ENCODE peak calls at places on chromosome 19, in five cellular contexts. One of them, this sample, is unnamed.

GRCh38 chr19:46787331-46788100 is 878 bp downstream of the SLC1A5 start:
- DNase-seq in stimulated activated CD4-positive, alpha-beta T cell treated with anti-CD3 and anti-CD28 coated beads, Interleukin-1b, Interleukin-23, amount 100 ng/mL, for 1 hour: no peak
- DNase-seq in hepatic stellate cell: peak
- DNase-seq in NCI-H2107: no peak
- DNase-seq in left colon: peak
- DNase-seq in this sample: no peak

GRCh38 chr19:2184422-2185012 is 20.8 kb downstream of the DOT1L start:
- DNase-seq in left colon: no peak
- DNase-seq in hepatic stellate cell: no peak
- DNase-seq in stimulated activated CD4-positive, alpha-beta T cell treated with anti-CD3 and anti-CD28 coated beads, Interleukin-1b, Interleukin-23, amount 100 ng/mL, for 1 hour: no peak
- DNase-seq in NCI-H2107: no peak
- DNase-seq in this sample: no peak

GRCh38 chr19:35144600-35145436 is 1.8 kb downstream of the FXYD7 start:
- DNase-seq in NCI-H2107: no peak
- DNase-seq in stimulated activated CD4-positive, alpha-beta T cell treated with anti-CD3 and anti-CD28 coated beads, Interleukin-1b, Interleukin-23, amount 100 ng/mL, for 1 hour: no peak
- DNase-seq in hepatic stellate cell: no peak
- DNase-seq in left colon: peak
- DNase-seq in this sample: no peak

GRCh38 chr19:4671182-4671851 is 1.2 kb upstream of the MYDGF start:
- DNase-seq in hepatic stellate cell: no peak
- DNase-seq in NCI-H2107: no peak
- DNase-seq in stimulated activated CD4-positive, alpha-beta T cell treated with anti-CD3 and anti-CD28 coated beads, Interleukin-1b, Interleukin-23, amount 100 ng/mL, for 1 hour: no peak
- DNase-seq in left colon: no peak
- DNase-seq in this sample: no peak

GRCh38 chr19:1651061-1651547 is 1.3 kb downstream of the TCF3 start:
- DNase-seq in stimulated activated CD4-positive, alpha-beta T cell treated with anti-CD3 and anti-CD28 coated beads, Interleukin-1b, Interleukin-23, amount 100 ng/mL, for 1 hour: no peak
- DNase-seq in NCI-H2107: no peak
- DNase-seq in left colon: peak
- DNase-seq in hepatic stellate cell: no peak
- DNase-seq in this sample: no peak

GRCh38 chr19:33486936-33487793 is 34.4 kb downstream of the PEPD start:
- DNase-seq in hepatic stellate cell: no peak
- DNase-seq in NCI-H2107: no peak
- DNase-seq in stimulated activated CD4-positive, alpha-beta T cell treated with anti-CD3 and anti-CD28 coated beads, Interleukin-1b, Interleukin-23, amount 100 ng/mL, for 1 hour: no peak
- DNase-seq in left colon: no peak
- DNase-seq in this sample: no peak

GRCh38 chr19:40650749-40651305 is 39.6 kb downstream of the NUMBL start:
- DNase-seq in left colon: no peak
- DNase-seq in NCI-H2107: no peak
- DNase-seq in stimulated activated CD4-positive, alpha-beta T cell treated with anti-CD3 and anti-CD28 coated beads, Interleukin-1b, Interleukin-23, amount 100 ng/mL, for 1 hour: no peak
- DNase-seq in hepatic stellate cell: peak
- DNase-seq in this sample: no peak

GRCh38 chr19:31300406-31300805 is 48.8 kb downstream of the TSHZ3 start:
- DNase-seq in hepatic stellate cell: no peak
- DNase-seq in stimulated activated CD4-positive, alpha-beta T cell treated with anti-CD3 and anti-CD28 coated beads, Interleukin-1b, Interleukin-23, amount 100 ng/mL, for 1 hour: no peak
- DNase-seq in NCI-H2107: no peak
- DNase-seq in left colon: no peak
- DNase-seq in this sample: no peak

GRCh38 chr19:46489445-46490272 is 6.0 kb downstream of the PNMA8B start:
- DNase-seq in NCI-H2107: no peak
- DNase-seq in hepatic stellate cell: peak
- DNase-seq in stimulated activated CD4-positive, alpha-beta T cell treated with anti-CD3 and anti-CD28 coated beads, Interleukin-1b, Interleukin-23, amount 100 ng/mL, for 1 hour: no peak
- DNase-seq in left colon: no peak
- DNase-seq in this sample: no peak

This sample was measured in omental fat pad.